ENCODE peak calls at places on chromosome 13, in five cellular contexts. One of them, this sample, is unnamed.

GRCh38 chr13:30307194-30307965 is at the start of gene KATNAL1:
- DNase-seq in left ventricle myocardium inferior: peak; percentile 85
- DNase-seq in lower lobe of right lung: peak; percentile 78
- DNase-seq in BE2C: peak; percentile 92
- DNase-seq in Caco-2: peak; percentile 73
- DNase-seq in this sample: peak; percentile 52

GRCh38 chr13:49812806-49813205 is 20.3 kb upstream of the KPNA3 start:
- DNase-seq in left ventricle myocardium inferior: no peak
- DNase-seq in lower lobe of right lung: no peak
- DNase-seq in BE2C: no peak
- DNase-seq in Caco-2: no peak
- DNase-seq in this sample: no peak

GRCh38 chr13:76231522-76232167 is 595.5 kb downstream of the LMO7 start:
- DNase-seq in left ventricle myocardium inferior: no peak
- DNase-seq in lower lobe of right lung: no peak
- DNase-seq in BE2C: no peak
- DNase-seq in Caco-2: no peak
- DNase-seq in this sample: no peak

GRCh38 chr13:40611004-40611403 is 55.4 kb downstream of the FOXO1 start:
- DNase-seq in left ventricle myocardium inferior: no peak
- DNase-seq in lower lobe of right lung: no peak
- DNase-seq in BE2C: no peak
- DNase-seq in Caco-2: no peak
- DNase-seq in this sample: no peak

GRCh38 chr13:46181799-46182490 is at the start of gene LCP1:
- DNase-seq in left ventricle myocardium inferior: no peak
- DNase-seq in lower lobe of right lung: no peak
- DNase-seq in BE2C: no peak
- DNase-seq in Caco-2: peak; percentile 30
- DNase-seq in this sample: peak; percentile 60

GRCh38 chr13:34913040-34913439 is 29.0 kb upstream of the NBEA start:
- DNase-seq in left ventricle myocardium inferior: no peak
- DNase-seq in lower lobe of right lung: no peak
- DNase-seq in BE2C: no peak
- DNase-seq in Caco-2: peak; percentile 6
- DNase-seq in this sample: no peak

GRCh38 chr13:65921933-65922332 is 1308.2 kb downstream of the PCDH9 start:
- DNase-seq in left ventricle myocardium inferior: no peak
- DNase-seq in lower lobe of right lung: no peak
- DNase-seq in BE2C: no peak
- DNase-seq in Caco-2: no peak
- DNase-seq in this sample: no peak

GRCh38 chr13:77062097-77062496 is 35.1 kb upstream of the FBXL3 start:
- DNase-seq in left ventricle myocardium inferior: no peak
- DNase-seq in lower lobe of right lung: no peak
- DNase-seq in BE2C: no peak
- DNase-seq in Caco-2: no peak
- DNase-seq in this sample: no peak

GRCh38 chr13:113936566-113936965 is 37.3 kb downstream of the C13orf46 start:
- DNase-seq in left ventricle myocardium inferior: no peak
- DNase-seq in lower lobe of right lung: no peak
- DNase-seq in BE2C: no peak
- DNase-seq in Caco-2: no peak
- DNase-seq in this sample: no peak

GRCh38 chr13:99436013-99436412 is 65.3 kb upstream of the TM9SF2 start:
- DNase-seq in left ventricle myocardium inferior: no peak
- DNase-seq in lower lobe of right lung: no peak
- DNase-seq in BE2C: no peak
- DNase-seq in Caco-2: no peak
- DNase-seq in this sample: no peak

GRCh38 chr13:24016046-24016445 is 118.7 kb upstream of the C1QTNF9B start:
- DNase-seq in left ventricle myocardium inferior: no peak
- DNase-seq in lower lobe of right lung: no peak
- DNase-seq in BE2C: no peak
- DNase-seq in Caco-2: no peak
- DNase-seq in this sample: no peak

GRCh38 chr13:91172160-91172559 is 175.3 kb upstream of the MIR17HG start:
- DNase-seq in left ventricle myocardium inferior: no peak
- DNase-seq in lower lobe of right lung: no peak
- DNase-seq in BE2C: no peak
- DNase-seq in Caco-2: no peak
- DNase-seq in this sample: no peak

GRCh38 chr13:85588359-85588758 is 210.9 kb downstream of the SLITRK6 start:
- DNase-seq in left ventricle myocardium inferior: no peak
- DNase-seq in lower lobe of right lung: no peak
- DNase-seq in BE2C: no peak
- DNase-seq in Caco-2: no peak
- DNase-seq in this sample: no peak

GRCh38 chr13:98385591-98385990 is 191.3 kb downstream of the STK24 start:
- DNase-seq in left ventricle myocardium inferior: no peak
- DNase-seq in lower lobe of right lung: no peak
- DNase-seq in BE2C: no peak
- DNase-seq in Caco-2: no peak
- DNase-seq in this sample: no peak

GRCh38 chr13:61918841-61919240 is 503.2 kb upstream of the PCDH20 start:
- DNase-seq in left ventricle myocardium inferior: no peak
- DNase-seq in lower lobe of right lung: no peak
- DNase-seq in BE2C: no peak
- DNase-seq in Caco-2: no peak
- DNase-seq in this sample: no peak

GRCh38 chr13:99307648-99308339 is 595 bp upstream of the GPR183 start:
- DNase-seq in left ventricle myocardium inferior: no peak
- DNase-seq in lower lobe of right lung: peak; percentile 58
- DNase-seq in BE2C: no peak
- DNase-seq in Caco-2: no peak
- DNase-seq in this sample: peak; percentile 46

GRCh38 chr13:95355491-95355890 is 54.2 kb upstream of the ABCC4 start:
- DNase-seq in left ventricle myocardium inferior: no peak
- DNase-seq in lower lobe of right lung: no peak
- DNase-seq in BE2C: no peak
- DNase-seq in Caco-2: no peak
- DNase-seq in this sample: no peak

GRCh38 chr13:75123428-75123827 is 358.5 kb downstream of the TBC1D4 start:
- DNase-seq in left ventricle myocardium inferior: no peak
- DNase-seq in lower lobe of right lung: no peak
- DNase-seq in BE2C: peak; percentile 11
- DNase-seq in Caco-2: no peak
- DNase-seq in this sample: no peak

GRCh38 chr13:94313321-94313720 is 166.2 kb downstream of the DCT start:
- DNase-seq in left ventricle myocardium inferior: no peak
- DNase-seq in lower lobe of right lung: no peak
- DNase-seq in BE2C: no peak
- DNase-seq in Caco-2: no peak
- DNase-seq in this sample: no peak
- H3K9me3 ChIP-seq in left ventricle myocardium inferior: no peaks in the 10 kb centered on the region
- H3K9me3 ChIP-seq in lower lobe of right lung: no peaks in the 10 kb centered on the region
- H3K9me3 ChIP-seq in BE2C: no peaks in the 10 kb centered on the region
- H3K9me3 ChIP-seq in Caco-2: no peaks in the 10 kb centered on the region
- H3K9me3 ChIP-seq in this sample: no peaks in the 10 kb centered on the region

GRCh38 chr13:19056984-19057490 is 124.6 kb downstream of the TUBA3C start:
- DNase-seq in left ventricle myocardium inferior: no peak
- DNase-seq in lower lobe of right lung: no peak
- DNase-seq in BE2C: no peak
- DNase-seq in Caco-2: no peak
- DNase-seq in this sample: no peak
- H3K9me3 ChIP-seq in left ventricle myocardium inferior: peaks cover 4% of the 10 kb centered on the region
- H3K9me3 ChIP-seq in lower lobe of right lung: no peaks in the 10 kb centered on the region
- H3K9me3 ChIP-seq in BE2C: peaks cover 5% of the 10 kb centered on the region
- H3K9me3 ChIP-seq in Caco-2: no peaks in the 10 kb centered on the region
- H3K9me3 ChIP-seq in this sample: no peaks in the 10 kb centered on the region

DNA sequence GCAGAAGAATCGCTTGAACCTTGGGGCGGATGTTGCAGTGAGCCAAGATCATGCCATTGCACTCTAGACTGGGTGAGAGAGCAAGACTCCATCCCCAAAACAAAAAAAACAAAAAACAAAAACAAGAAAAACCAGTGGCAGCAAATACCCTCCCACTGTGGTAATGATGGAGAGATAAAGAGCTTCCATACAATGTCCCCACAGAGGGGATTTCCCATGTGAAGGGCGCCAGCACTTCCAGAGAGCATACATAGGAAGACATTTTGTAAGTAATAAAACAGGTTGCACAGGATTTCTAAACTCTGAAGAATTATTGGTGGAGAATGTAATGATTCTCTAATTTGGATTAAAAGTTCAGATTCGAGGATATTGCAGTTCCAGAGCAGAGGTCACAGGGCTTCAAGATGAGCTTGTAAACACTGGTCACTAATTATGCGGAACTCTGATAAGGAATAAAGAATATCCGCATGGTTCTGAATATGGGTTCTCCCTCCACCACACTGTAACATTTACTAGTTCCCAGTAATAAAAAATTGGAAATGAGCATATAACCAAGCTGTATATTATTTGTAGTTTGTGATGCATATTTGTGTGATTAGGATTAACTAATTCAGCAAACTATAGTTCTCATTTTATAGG is 290.1 kb upstream of the SLC10A2 start:
- DNase-seq in left ventricle myocardium inferior: no peak
- DNase-seq in lower lobe of right lung: no peak
- DNase-seq in BE2C: no peak
- DNase-seq in Caco-2: no peak
- DNase-seq in this sample: no peak
- H3K9me3 ChIP-seq in left ventricle myocardium inferior: peaks cover under 1% of the 10 kb centered on the region
- H3K9me3 ChIP-seq in lower lobe of right lung: no peaks in the 10 kb centered on the region
- H3K9me3 ChIP-seq in BE2C: no peaks in the 10 kb centered on the region
- H3K9me3 ChIP-seq in Caco-2: no peaks in the 10 kb centered on the region
- H3K9me3 ChIP-seq in this sample: no peaks in the 10 kb centered on the region

DNA sequence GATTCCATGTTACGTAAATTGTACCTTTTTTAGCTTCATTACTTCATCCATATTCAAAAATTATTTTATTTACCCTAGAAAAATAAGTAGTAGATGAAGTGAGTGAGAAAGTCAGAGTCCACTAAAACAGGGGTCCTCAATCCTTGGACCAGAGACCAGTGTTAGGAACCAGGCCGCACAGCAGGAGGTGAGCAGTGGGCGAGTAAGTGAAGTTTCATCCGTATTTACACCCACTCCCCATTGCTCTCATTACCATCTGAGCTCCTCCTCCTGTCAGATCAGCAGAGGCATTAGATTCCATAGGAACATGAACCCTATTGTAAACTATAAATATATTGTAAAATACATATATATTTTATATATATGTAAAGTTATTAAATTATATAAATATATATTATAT is 119.0 kb downstream of the PAN3 start:
- DNase-seq in left ventricle myocardium inferior: no peak
- DNase-seq in lower lobe of right lung: no peak
- DNase-seq in BE2C: no peak
- DNase-seq in Caco-2: no peak
- DNase-seq in this sample: no peak
- H3K9me3 ChIP-seq in left ventricle myocardium inferior: no peaks in the 10 kb centered on the region
- H3K9me3 ChIP-seq in lower lobe of right lung: no peaks in the 10 kb centered on the region
- H3K9me3 ChIP-seq in BE2C: no peaks in the 10 kb centered on the region
- H3K9me3 ChIP-seq in Caco-2: no peaks in the 10 kb centered on the region
- H3K9me3 ChIP-seq in this sample: no peaks in the 10 kb centered on the region

GRCh38 chr13:19057588-19058340 is 123.9 kb downstream of the TUBA3C start:
- DNase-seq in left ventricle myocardium inferior: no peak
- DNase-seq in lower lobe of right lung: no peak
- DNase-seq in BE2C: no peak
- DNase-seq in Caco-2: no peak
- DNase-seq in this sample: no peak
- H3K9me3 ChIP-seq in left ventricle myocardium inferior: peaks cover 5% of the 10 kb centered on the region
- H3K9me3 ChIP-seq in lower lobe of right lung: peaks cover under 1% of the 10 kb centered on the region
- H3K9me3 ChIP-seq in BE2C: peaks cover 5% of the 10 kb centered on the region
- H3K9me3 ChIP-seq in Caco-2: no peaks in the 10 kb centered on the region
- H3K9me3 ChIP-seq in this sample: no peaks in the 10 kb centered on the region

DNA sequence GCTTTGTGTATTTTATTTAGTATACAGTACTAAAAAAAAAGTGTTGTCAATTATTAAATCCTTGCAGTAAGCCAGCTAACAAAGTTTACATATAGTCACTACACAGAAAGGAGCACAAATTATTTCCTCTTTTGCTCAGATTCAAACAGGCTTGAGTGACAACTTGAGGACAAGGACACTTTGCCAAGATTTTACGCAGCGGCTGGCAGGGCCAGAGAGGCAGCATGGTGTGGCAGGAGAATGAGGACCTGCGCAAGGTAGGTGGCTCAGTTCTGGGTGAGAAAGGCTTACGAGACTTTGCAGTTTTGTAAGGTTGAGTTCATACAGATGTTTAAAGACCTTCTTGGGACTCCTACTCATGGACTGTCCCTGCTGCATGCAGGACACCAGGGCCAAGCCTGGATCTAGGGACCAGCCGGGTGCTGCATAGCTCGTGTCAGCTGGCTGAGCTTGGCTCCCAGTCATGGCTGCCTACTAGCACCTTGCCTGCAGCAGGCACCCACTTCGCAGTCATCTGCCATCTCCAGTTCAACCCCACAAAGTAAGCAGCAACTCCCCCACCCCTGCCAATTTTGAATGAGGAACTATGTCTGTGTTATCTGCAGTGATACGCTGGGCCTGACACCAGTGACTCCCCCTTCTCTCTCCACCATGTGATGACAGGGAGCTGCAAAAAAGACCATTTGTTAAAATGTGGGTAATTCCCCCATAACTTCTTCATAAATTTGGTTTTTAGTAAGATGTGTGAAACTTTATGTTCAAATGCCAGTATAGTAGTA is 3.7 kb upstream of the TUBA3C start:
- DNase-seq in left ventricle myocardium inferior: no peak
- DNase-seq in lower lobe of right lung: no peak
- DNase-seq in BE2C: no peak
- DNase-seq in Caco-2: no peak
- DNase-seq in this sample: no peak
- H3K9me3 ChIP-seq in left ventricle myocardium inferior: no peaks in the 10 kb centered on the region
- H3K9me3 ChIP-seq in lower lobe of right lung: no peaks in the 10 kb centered on the region
- H3K9me3 ChIP-seq in BE2C: no peaks in the 10 kb centered on the region
- H3K9me3 ChIP-seq in Caco-2: no peaks in the 10 kb centered on the region
- H3K9me3 ChIP-seq in this sample: no peaks in the 10 kb centered on the region

GRCh38 chr13:104961246-104961645 is 1574.2 kb downstream of the EFNB2 start:
- DNase-seq in left ventricle myocardium inferior: no peak
- DNase-seq in lower lobe of right lung: no peak
- DNase-seq in BE2C: no peak
- DNase-seq in Caco-2: no peak
- DNase-seq in this sample: no peak
- H3K9me3 ChIP-seq in left ventricle myocardium inferior: peaks cover 9% of the 10 kb centered on the region
- H3K9me3 ChIP-seq in lower lobe of right lung: no peaks in the 10 kb centered on the region
- H3K9me3 ChIP-seq in BE2C: no peaks in the 10 kb centered on the region
- H3K9me3 ChIP-seq in Caco-2: no peaks in the 10 kb centered on the region
- H3K9me3 ChIP-seq in this sample: no peaks in the 10 kb centered on the region